ENCODE peak calls at places on chromosomes 2 and 18, in ten cellular contexts. V is H9, C is Karpas-422, D is body of pancreas, Q is Peyer's patch, P is HL-60, I is K562, O is fibroblast of lung, K is sigmoid colon, W is right lobe of liver. T is an unnamed sample.

GRCh38 chr18:60049172-60049571 is 149.4 kb downstream of the PMAIP1 start:
- DNase-seq in V (no peak), C (no peak), D (no peak), Q (no peak), P (no peak), I (no peak), O (no peak), K (no peak), W (no peak), T (no peak)

GRCh38 chr18:56891116-56891515 is 240.0 kb downstream of the WDR7 start:
- DNase-seq in V (no peak), C (no peak), D (no peak), Q (no peak), P (no peak), I (no peak), O (no peak), K (no peak), W (no peak), T (no peak)

GRCh38 chr18:9364242-9364641 is 29.7 kb downstream of the TWSG1 start:
- DNase-seq in V (no peak), C (no peak), D (no peak), Q (no peak), P (no peak), I (no peak), O (peak; percentile 17), K (no peak), W (no peak), T (no peak)

GRCh38 chr18:34514238-34514637 is 195.9 kb upstream of the DTNA start:
- DNase-seq in V (no peak), C (no peak), D (peak; percentile 37), Q (no peak), P (no peak), I (no peak), O (peak; percentile 55), K (no peak), W (no peak), T (no peak)

GRCh38 chr2:48715042-48715899 is 40.3 kb downstream of the LHCGR start:
- DNase-seq in V (no peak), C (no peak), D (no peak), Q (no peak), P (no peak), I (peak; percentile 6), O (peak; percentile 79), K (peak; percentile 76), W (no peak), T (no peak)

GRCh38 chr18:74241970-74242369 is 49.8 kb downstream of the CYB5A start:
- DNase-seq in V (no peak), C (no peak), D (no peak), Q (no peak), P (no peak), I (no peak), O (no peak), K (no peak), W (no peak), T (no peak)

GRCh38 chr18:36942264-36942663 is 113.3 kb downstream of the KIAA1328 start:
- DNase-seq in V (peak; percentile 30), C (peak; percentile 77), D (no peak), Q (no peak), P (peak; percentile 14), I (peak; percentile 64), O (peak; percentile 18), K (no peak), W (no peak), T (no peak)

GRCh38 chr2:97653874-97654273 is 8.0 kb downstream of the COX5B start:
- DNase-seq in V (no peak), C (no peak), D (no peak), Q (no peak), P (no peak), I (no peak), O (no peak), K (no peak), W (no peak), T (no peak)

GRCh38 chr2:65204461-65205230 is 23.0 kb upstream of the ACTR2 start:
- DNase-seq in V (no peak), C (no peak), D (peak; percentile 29), Q (no peak), P (peak; percentile 70), I (no peak), O (no peak), K (no peak), W (no peak), T (no peak)

GRCh38 chr2:74500578-74500946 is 1.2 kb upstream of the LBX2 start:
- DNase-seq in V (no peak), C (no peak), D (no peak), Q (no peak), P (no peak), I (no peak), O (no peak), K (no peak), W (no peak), T (no peak)

GRCh38 chr2:45869165-45869501 is 217.7 kb downstream of the PRKCE start:
- DNase-seq in V (no peak), C (no peak), D (no peak), Q (no peak), P (no peak), I (no peak), O (peak; percentile 71), K (no peak), W (no peak), T (no peak)

GRCh38 chr2:127953128-127953718 is 67.5 kb upstream of the AMMECR1L start:
- DNase-seq in V (no peak), C (no peak), D (peak; percentile 52), Q (no peak), P (no peak), I (no peak), O (peak; percentile 13), K (peak; percentile 83), W (peak; percentile 63), T (peak; percentile 11)

GRCh38 chr2:210288376-210288775 is 26.6 kb downstream of the MYL1 start:
- DNase-seq in V (no peak), C (no peak), D (no peak), Q (no peak), P (no peak), I (no peak), O (no peak), K (no peak), W (no peak), T (no peak)

DNA sequence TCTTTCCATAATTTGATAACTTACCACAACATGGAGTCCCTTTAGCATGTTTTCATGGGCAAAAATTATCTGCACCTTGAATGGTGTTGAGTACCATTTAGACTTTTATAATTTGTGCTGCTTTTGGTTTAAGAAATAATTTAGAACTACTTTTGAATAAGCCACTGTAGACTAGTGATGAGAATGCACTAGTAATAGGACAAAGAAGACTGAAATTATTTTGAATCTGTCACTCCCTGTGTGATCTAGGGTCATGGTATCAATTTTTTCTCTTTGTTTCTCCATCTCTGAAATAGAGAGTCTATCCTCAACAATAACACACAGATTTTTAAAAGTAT is 37.7 kb downstream of the EFEMP1 start:
- DNase-seq in V (no peak), C (no peak), D (no peak), Q (no peak), P (no peak), I (no peak), O (no peak), K (no peak), W (no peak), T (no peak)
- H3K27ac ChIP-seq in V (no peak overlapping the region), C (no peak overlapping the region), D (no peak overlapping the region), Q (no peak overlapping the region), P (no peak overlapping the region), I (no peak overlapping the region), O (peak overlapping the region; percentile 80), K (peak overlapping the region; percentile 29), W (no peak overlapping the region), T (peak overlapping the region; percentile 96)

GRCh38 chr2:38499921-38500634 is 102.7 kb downstream of the HNRNPLL start:
- DNase-seq in V (peak; percentile 71), C (no peak), D (no peak), Q (no peak), P (no peak), I (no peak), O (no peak), K (peak; percentile 83), W (no peak), T (no peak)
- H3K27ac ChIP-seq in V (no peak overlapping the region), C (no peak overlapping the region), D (no peak overlapping the region), Q (peak overlapping the region; percentile 39), P (no peak overlapping the region), I (no peak overlapping the region), O (no peak overlapping the region), K (peak overlapping the region; percentile 60), W (no peak overlapping the region), T (peak overlapping the region; percentile 41)

DNA sequence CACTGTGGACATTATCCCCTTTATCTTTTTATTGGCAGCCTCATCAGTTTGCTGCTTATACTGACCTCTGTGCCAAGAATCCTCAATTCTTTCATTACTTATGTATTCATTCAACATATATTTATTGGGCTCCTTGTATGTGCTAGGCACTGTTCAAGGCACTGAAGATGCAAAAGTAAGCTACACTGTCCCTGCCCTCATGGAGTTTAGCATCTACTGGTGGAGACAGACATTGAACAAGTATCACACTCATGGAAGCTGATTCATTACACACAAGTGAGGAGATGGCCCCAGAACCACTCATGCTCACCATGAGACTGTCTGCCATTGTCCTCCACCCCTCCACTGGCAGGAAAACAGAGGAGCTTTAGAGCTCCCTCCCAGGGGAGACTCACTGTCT is 45.2 kb downstream of the SLC40A1 start:
- DNase-seq in V (no peak), C (no peak), D (no peak), Q (no peak), P (no peak), I (no peak), O (no peak), K (no peak), W (no peak), T (no peak)
- H3K27ac ChIP-seq in V (no peak overlapping the region), C (no peak overlapping the region), D (no peak overlapping the region), Q (peak overlapping the region; percentile 52), P (no peak overlapping the region), I (no peak overlapping the region), O (no peak overlapping the region), K (no peak overlapping the region), W (no peak overlapping the region), T (peak overlapping the region; percentile 72)

GRCh38 chr18:2304378-2305175 is 266.7 kb downstream of the METTL4 start:
- DNase-seq in V (no peak), C (no peak), D (no peak), Q (no peak), P (no peak), I (no peak), O (peak; percentile 39), K (no peak), W (no peak), T (no peak)
- H3K27ac ChIP-seq in V (no peak overlapping the region), C (no peak overlapping the region), D (no peak overlapping the region), Q (no peak overlapping the region), P (no peak overlapping the region), I (peak overlapping the region; percentile 96), O (no peak overlapping the region), K (no peak overlapping the region), W (no peak overlapping the region), T (no peak overlapping the region)

DNA sequence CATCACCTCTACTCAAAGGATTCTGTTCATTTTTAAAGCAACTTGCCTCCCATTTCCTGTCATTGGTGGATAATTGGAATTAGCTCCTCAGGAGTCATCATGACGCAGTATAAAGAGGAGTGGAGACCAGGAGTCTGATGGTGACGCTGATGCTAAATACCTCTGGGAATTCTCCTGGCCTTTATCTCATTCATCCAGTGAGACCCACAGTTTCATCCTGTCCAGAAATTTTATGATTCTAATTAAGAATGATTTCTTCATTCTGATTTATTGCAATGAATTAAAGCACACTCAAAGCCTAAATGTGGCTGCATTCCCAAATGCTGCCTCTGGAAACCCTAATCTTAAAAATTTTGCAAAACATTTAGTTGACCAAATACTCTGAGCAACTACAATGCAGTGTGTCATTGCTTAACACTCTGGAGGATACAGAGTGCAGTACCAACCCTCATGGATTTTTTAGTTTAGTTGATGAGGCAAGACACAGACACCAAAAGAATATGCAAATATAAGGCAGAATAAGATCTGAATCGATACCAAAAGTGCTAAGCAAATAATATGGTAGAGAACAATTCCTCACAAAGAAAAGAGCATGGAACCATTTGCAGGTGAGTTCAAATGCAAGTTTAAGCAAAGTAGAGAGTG is 236.2 kb downstream of the ETAA1 start:
- DNase-seq in V (no peak), C (peak; percentile 58), D (no peak), Q (no peak), P (no peak), I (no peak), O (no peak), K (no peak), W (no peak), T (no peak)
- H3K27ac ChIP-seq in V (no peak overlapping the region), C (no peak overlapping the region), D (no peak overlapping the region), Q (no peak overlapping the region), P (no peak overlapping the region), I (no peak overlapping the region), O (no peak overlapping the region), K (no peak overlapping the region), W (no peak overlapping the region), T (no peak overlapping the region)